ENCODE peak calls at places on chromosomes 6 and 20, in four cellular contexts. One of them, this sample, is unnamed.

GRCh38 chr6:144006731-144007454 is 1.2 kb downstream of the PLAGL1 start:
- DNase-seq in HepG2: no peak
- DNase-seq in K562: peak
- DNase-seq in H1: no peak
- DNase-seq in this sample: no peak

GRCh38 chr6:45541934-45542333 is 164.2 kb upstream of the SUPT3H start:
- DNase-seq in HepG2: no peak
- DNase-seq in K562: peak
- DNase-seq in H1: no peak
- DNase-seq in this sample: no peak

GRCh38 chr6:161272600-161273355 is 1.1 kb downstream of the AGPAT4 start:
- DNase-seq in HepG2: no peak
- DNase-seq in K562: peak
- DNase-seq in H1: no peak
- DNase-seq in this sample: no peak

GRCh38 chr20:62522748-62523396 is 47.1 kb upstream of the GATA5 start:
- DNase-seq in HepG2: no peak
- DNase-seq in K562: peak
- DNase-seq in H1: no peak
- DNase-seq in this sample: no peak

GRCh38 chr6:32945106-32945761 is 4.4 kb upstream of the HLA-DMB start:
- DNase-seq in HepG2: no peak
- DNase-seq in K562: no peak
- DNase-seq in H1: no peak
- DNase-seq in this sample: peak

GRCh38 chr6:10210052-10210451 is 204.8 kb downstream of the TFAP2A start:
- DNase-seq in HepG2: no peak
- DNase-seq in K562: no peak
- DNase-seq in H1: no peak
- DNase-seq in this sample: no peak

GRCh38 chr6:158819977-158820632 is 937 bp upstream of the EZR start:
- DNase-seq in HepG2: no peak
- DNase-seq in K562: peak
- DNase-seq in H1: no peak
- DNase-seq in this sample: no peak

GRCh38 chr6:106800379-106800778 is 171.0 kb downstream of the QRSL1 start:
- DNase-seq in HepG2: no peak
- DNase-seq in K562: no peak
- DNase-seq in H1: no peak
- DNase-seq in this sample: no peak

GRCh38 chr6:43716099-43716498 is 28.5 kb upstream of the MRPS18A start:
- DNase-seq in HepG2: no peak
- DNase-seq in K562: no peak
- DNase-seq in H1: no peak
- DNase-seq in this sample: no peak

GRCh38 chr20:63401384-63402110 is 40.4 kb upstream of the CHRNA4 start:
- DNase-seq in HepG2: no peak
- DNase-seq in K562: no peak
- DNase-seq in H1: no peak
- DNase-seq in this sample: no peak

GRCh38 chr6:161048636-161049035 is 57.1 kb downstream of the MAP3K4 start:
- DNase-seq in HepG2: no peak
- DNase-seq in K562: no peak
- DNase-seq in H1: no peak
- DNase-seq in this sample: no peak

GRCh38 chr6:158033751-158034702 is 52.4 kb downstream of the SYNJ2 start:
- DNase-seq in HepG2: peak
- DNase-seq in K562: no peak
- DNase-seq in H1: no peak
- DNase-seq in this sample: no peak

GRCh38 chr20:49270177-49270576 is 7.7 kb downstream of the ZNFX1 start:
- DNase-seq in HepG2: no peak
- DNase-seq in K562: no peak
- DNase-seq in H1: no peak
- DNase-seq in this sample: no peak

GRCh38 chr6:13830803-13831202 is 16.4 kb upstream of the MCUR1 start:
- DNase-seq in HepG2: no peak
- DNase-seq in K562: no peak
- DNase-seq in H1: no peak
- DNase-seq in this sample: no peak

GRCh38 chr20:9838378-9839295 is at the start of gene PAK5:
- DNase-seq in HepG2: peak
- DNase-seq in K562: peak
- DNase-seq in H1: peak
- DNase-seq in this sample: no peak

GRCh38 chr6:155880905-155881304 is 425.3 kb upstream of the NOX3 start:
- DNase-seq in HepG2: no peak
- DNase-seq in K562: no peak
- DNase-seq in H1: no peak
- DNase-seq in this sample: no peak

GRCh38 chr6:7589221-7589620 is 777 bp upstream of the SNRNP48 start:
- DNase-seq in HepG2: no peak
- DNase-seq in K562: no peak
- DNase-seq in H1: no peak
- DNase-seq in this sample: no peak

GRCh38 chr6:109379706-109380105 is 2.6 kb downstream of the CD164 start:
- DNase-seq in HepG2: no peak
- DNase-seq in K562: no peak
- DNase-seq in H1: no peak
- DNase-seq in this sample: no peak

GRCh38 chr6:85425997-85426396 is 23.9 kb upstream of the NT5E start:
- DNase-seq in HepG2: no peak
- DNase-seq in K562: no peak
- DNase-seq in H1: no peak
- DNase-seq in this sample: no peak

GRCh38 chr6:129096651-129097290 is 213.8 kb downstream of the LAMA2 start:
- DNase-seq in HepG2: no peak
- DNase-seq in K562: no peak
- DNase-seq in H1: no peak
- DNase-seq in this sample: no peak

GRCh38 chr6:15460110-15460727 is 202.6 kb downstream of the DTNBP1 start:
- DNase-seq in HepG2: no peak
- DNase-seq in K562: no peak
- DNase-seq in H1: no peak
- DNase-seq in this sample: no peak

GRCh38 chr6:17666646-17667045 is 40.1 kb downstream of the NUP153 start:
- DNase-seq in HepG2: no peak
- DNase-seq in K562: no peak
- DNase-seq in H1: no peak
- DNase-seq in this sample: no peak

GRCh38 chr6:3885262-3886036 is 36.3 kb downstream of the FAM50B start:
- DNase-seq in HepG2: peak
- DNase-seq in K562: peak
- DNase-seq in H1: no peak
- DNase-seq in this sample: no peak

GRCh38 chr20:25057234-25058050 is 497 bp downstream of the ACSS1 start:
- DNase-seq in HepG2: no peak
- DNase-seq in K562: no peak
- DNase-seq in H1: no peak
- DNase-seq in this sample: no peak

GRCh38 chr20:25059487-25059820 is 1.5 kb upstream of the ACSS1 start:
- DNase-seq in HepG2: no peak
- DNase-seq in K562: no peak
- DNase-seq in H1: no peak
- DNase-seq in this sample: no peak

GRCh38 chr20:25059866-25060465 is 2.0 kb upstream of the ACSS1 start:
- DNase-seq in HepG2: no peak
- DNase-seq in K562: no peak
- DNase-seq in H1: no peak
- DNase-seq in this sample: no peak

GRCh38 chr20:25058051-25058796 is at the start of gene ACSS1:
- DNase-seq in HepG2: no peak
- DNase-seq in K562: no peak
- DNase-seq in H1: no peak
- DNase-seq in this sample: peak

DNA sequence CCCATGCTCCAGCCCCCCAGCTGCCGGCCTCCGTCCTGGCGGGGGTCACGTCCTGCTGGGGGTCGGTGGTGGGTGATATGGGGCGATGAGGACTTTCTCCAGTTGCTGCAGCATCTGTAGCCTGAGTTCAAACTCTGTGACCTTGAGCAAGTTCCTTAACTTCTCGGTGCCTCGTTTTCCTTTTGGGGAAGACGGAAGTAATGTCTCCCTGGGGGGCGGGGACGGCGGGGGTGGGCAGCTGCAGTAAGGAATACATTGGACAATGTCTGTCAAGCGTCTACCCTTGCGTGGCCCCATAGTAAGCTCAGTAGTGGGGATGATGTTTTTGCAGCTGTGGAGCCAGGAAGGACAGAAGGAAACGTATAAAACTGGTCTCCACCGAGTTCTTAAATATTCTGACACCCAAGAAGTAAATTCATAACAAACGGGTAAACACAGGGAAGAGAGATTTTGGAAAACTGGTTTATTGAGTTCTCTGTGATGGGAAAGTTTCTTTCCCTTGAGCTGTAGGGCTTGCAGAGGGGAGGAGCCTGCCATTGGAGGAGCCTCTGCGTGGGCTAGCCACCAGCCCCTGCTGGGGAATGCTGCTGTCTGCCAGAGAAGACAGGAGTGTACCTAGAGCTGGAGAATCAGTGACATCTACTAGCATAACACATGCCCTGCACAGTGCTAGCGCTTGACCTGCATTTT is 1.0 kb upstream of the ACSS1 start:
- DNase-seq in HepG2: peak
- DNase-seq in K562: no peak
- DNase-seq in H1: no peak
- DNase-seq in this sample: no peak
- TF ChIP-seq CHD2 in HepG2: no peak
- TF ChIP-seq CHD2 in K562: no peak
- TF ChIP-seq CHD2 in H1: no peak
- TF ChIP-seq CHD2 in this sample: no peak

DNA sequence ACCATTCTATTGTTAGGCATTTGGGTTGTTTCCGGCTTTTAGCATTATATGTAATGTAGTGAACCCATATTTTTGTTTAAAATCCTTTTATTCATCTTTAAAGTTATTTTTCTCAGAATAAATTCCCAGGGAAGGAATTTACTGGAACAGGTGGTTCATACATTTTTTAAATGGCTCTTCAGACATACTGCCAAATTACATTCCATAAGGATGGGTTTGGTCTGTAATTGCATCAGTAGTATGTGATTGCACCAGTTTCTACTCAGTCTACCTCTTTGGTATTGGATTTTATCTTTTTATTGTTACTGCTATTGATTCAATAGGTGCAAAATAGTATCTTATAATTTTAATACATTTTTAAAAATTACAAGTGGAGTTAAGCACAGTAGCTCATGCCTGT is 27.2 kb downstream of the BRPF3 start:
- DNase-seq in HepG2: no peak
- DNase-seq in K562: no peak
- DNase-seq in H1: no peak
- DNase-seq in this sample: no peak
- TF ChIP-seq ATF2 in HepG2: no peak
- TF ChIP-seq ATF2 in K562: no peak
- TF ChIP-seq ATF2 in H1: no peak
- TF ChIP-seq ATF2 in this sample: no peak

DNA sequence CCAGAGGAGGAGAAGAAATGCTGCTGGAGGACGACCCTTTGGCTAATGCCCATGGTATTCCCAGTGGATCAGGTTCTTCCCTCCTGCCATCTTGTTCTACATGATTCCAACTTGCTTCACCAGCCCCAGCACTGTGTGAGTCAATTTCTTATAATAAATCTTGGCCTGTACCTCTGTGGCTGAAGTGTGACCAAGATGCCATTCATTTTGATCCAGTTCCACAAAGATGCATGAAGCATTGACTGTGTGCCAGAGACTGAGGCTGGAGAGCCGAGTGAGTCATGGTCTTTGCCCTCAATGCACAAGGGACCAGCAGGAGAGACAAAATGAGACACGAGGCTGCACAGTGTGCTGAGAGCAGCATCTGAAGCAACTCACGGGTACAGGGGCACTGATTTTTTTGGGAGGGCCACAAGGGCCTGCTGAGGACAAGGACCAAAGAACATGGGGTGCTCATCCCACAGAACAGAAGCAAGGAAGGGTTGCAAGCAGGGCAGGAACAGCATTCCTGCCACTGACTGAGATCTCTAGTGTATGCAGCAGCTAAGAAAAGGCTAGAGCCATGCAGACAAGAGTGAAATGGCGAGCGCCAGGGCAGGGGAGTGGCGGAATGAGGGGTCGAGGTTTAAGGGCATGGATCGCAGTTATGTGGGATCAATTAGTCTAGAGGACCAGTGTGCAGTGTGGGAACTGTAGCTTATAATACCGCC is 207.0 kb downstream of the THBS2 start:
- DNase-seq in HepG2: no peak
- DNase-seq in K562: no peak
- DNase-seq in H1: no peak
- DNase-seq in this sample: no peak
- TF ChIP-seq CHD2 in HepG2: no peak
- TF ChIP-seq CHD2 in K562: no peak
- TF ChIP-seq CHD2 in H1: no peak
- TF ChIP-seq CHD2 in this sample: no peak

GRCh38 chr6:141824258-141824795 is 308.4 kb upstream of the GJE1 start:
- DNase-seq in HepG2: no peak
- DNase-seq in K562: peak
- DNase-seq in H1: no peak
- DNase-seq in this sample: no peak
- TF ChIP-seq ATF2 in HepG2: no peak
- TF ChIP-seq ATF2 in K562: no peak
- TF ChIP-seq ATF2 in H1: no peak
- TF ChIP-seq ATF2 in this sample: no peak

GRCh38 chr20:59822291-59823029 is 111.0 kb downstream of the SYCP2 start:
- DNase-seq in HepG2: no peak
- DNase-seq in K562: no peak
- DNase-seq in H1: no peak
- DNase-seq in this sample: no peak
- TF ChIP-seq CHD2 in HepG2: no peak
- TF ChIP-seq CHD2 in K562: no peak
- TF ChIP-seq CHD2 in H1: no peak
- TF ChIP-seq CHD2 in this sample: no peak

GRCh38 chr20:58851221-58851968 is 693 bp upstream of the GNAS-AS1 start:
- DNase-seq in HepG2: no peak
- DNase-seq in K562: no peak
- DNase-seq in H1: no peak
- DNase-seq in this sample: no peak
- TF ChIP-seq ATF2 in HepG2: no peak
- TF ChIP-seq ATF2 in K562: no peak
- TF ChIP-seq ATF2 in H1: no peak
- TF ChIP-seq ATF2 in this sample: no peak

GRCh38 chr20:50628326-50628725 is 63.0 kb downstream of the RIPOR3 start:
- DNase-seq in HepG2: peak
- DNase-seq in K562: no peak
- DNase-seq in H1: no peak
- DNase-seq in this sample: no peak

GRCh38 chr20:50628853-50629674 is 62.3 kb downstream of the RIPOR3 start:
- DNase-seq in HepG2: no peak
- DNase-seq in K562: no peak
- DNase-seq in H1: no peak
- DNase-seq in this sample: no peak

GRCh38 chr20:50627747-50628146 is 63.6 kb downstream of the RIPOR3 start:
- DNase-seq in HepG2: no peak
- DNase-seq in K562: no peak
- DNase-seq in H1: no peak
- DNase-seq in this sample: no peak

GRCh38 chr20:50624351-50625016 is 66.9 kb downstream of the RIPOR3 start:
- DNase-seq in HepG2: peak
- DNase-seq in K562: no peak
- DNase-seq in H1: no peak
- DNase-seq in this sample: no peak

GRCh38 chr20:50625986-50626677 is 65.2 kb downstream of the RIPOR3 start:
- DNase-seq in HepG2: peak
- DNase-seq in K562: peak
- DNase-seq in H1: no peak
- DNase-seq in this sample: no peak
- TF ChIP-seq CHD2 in HepG2: no peak
- TF ChIP-seq CHD2 in K562: no peak
- TF ChIP-seq CHD2 in H1: no peak
- TF ChIP-seq CHD2 in this sample: no peak